ENCODE peak calls at places on chromosome 4, in nine cellular contexts. M is left lung; K is uterus; Y is HCT116; C is CD8-positive, alpha-beta T cell; R is astrocyte of the spinal cord; I is brain microvascular endothelial cell; L is HL-60; X is tibial artery. B is an unnamed sample.

GRCh38 chr4:165522049-165522448 is 143.2 kb downstream of the CPE start:
- DNase-seq in I (no peak), R (no peak), X (no peak), M (no peak), Y (no peak), L (no peak), C (no peak), K (no peak), B (no peak)

GRCh38 chr4:26239796-26240195 is 81.0 kb upstream of the RBPJ start:
- DNase-seq in L (no peak), R (no peak), C (no peak), M (no peak), I (no peak), Y (no peak), K (no peak), X (no peak), B (no peak)

GRCh38 chr4:175450446-175450845 is 361.6 kb downstream of the GPM6A start:
- DNase-seq in C (no peak), Y (no peak), X (no peak), I (no peak), K (no peak), L (no peak), R (no peak), M (no peak), B (no peak)

GRCh38 chr4:71162386-71162785 is 168.9 kb downstream of the DCK start:
- DNase-seq in X (no peak), R (no peak), I (no peak), K (no peak), Y (no peak), M (no peak), C (no peak), L (no peak), B (no peak)

GRCh38 chr4:82515705-82516104 is 46.1 kb downstream of the TMEM150C start:
- DNase-seq in Y (no peak), X (no peak), R (peak), L (no peak), I (peak), M (no peak), C (no peak), K (no peak), B (peak)

GRCh38 chr4:86319390-86319789 is 40.5 kb downstream of the MAPK10 start:
- DNase-seq in L (no peak), M (no peak), Y (no peak), X (no peak), K (no peak), R (no peak), C (no peak), I (no peak), B (no peak)

GRCh38 chr4:36824682-36825081 is 419.9 kb upstream of the NWD2 start:
- DNase-seq in Y (peak), I (no peak), C (no peak), L (no peak), M (no peak), K (no peak), R (no peak), X (no peak), B (no peak)

GRCh38 chr4:150318527-150318926 is 240.3 kb downstream of the DCLK2 start:
- DNase-seq in K (no peak), Y (no peak), X (no peak), L (no peak), C (no peak), I (no peak), M (no peak), R (no peak), B (no peak)

GRCh38 chr4:9812530-9813340 is 31.3 kb downstream of the DRD5 start:
- DNase-seq in L (no peak), Y (no peak), R (no peak), C (no peak), X (no peak), M (no peak), K (no peak), I (peak), B (no peak)

GRCh38 chr4:175947117-175947722 is 118.4 kb upstream of the WDR17 start:
- DNase-seq in X (no peak), Y (peak), I (peak), L (no peak), K (no peak), C (no peak), M (no peak), R (peak), B (peak)

GRCh38 chr4:33996075-33996718 is 2248.1 kb downstream of the ARAP2 start:
- DNase-seq in C (no peak), Y (no peak), K (no peak), I (no peak), M (no peak), R (peak), X (no peak), L (no peak), B (no peak)

GRCh38 chr4:48470570-48470969 is 12.6 kb upstream of the SLC10A4 start:
- DNase-seq in C (no peak), X (no peak), I (no peak), L (no peak), K (no peak), R (no peak), Y (no peak), M (no peak), B (no peak)

GRCh38 chr4:128338634-128339355 is 51.2 kb upstream of the PGRMC2 start:
- DNase-seq in X (no peak), M (no peak), Y (no peak), L (no peak), I (peak), C (no peak), R (peak), K (no peak), B (peak)

GRCh38 chr4:54609310-54609709 is 48.4 kb upstream of the KIT start:
- DNase-seq in L (no peak), M (no peak), R (no peak), I (no peak), X (no peak), Y (no peak), K (no peak), C (no peak), B (no peak)

GRCh38 chr4:188657365-188657764 is 518.1 kb downstream of the TRIML1 start:
- DNase-seq in C (no peak), L (no peak), X (no peak), R (no peak), K (no peak), Y (no peak), M (no peak), I (no peak), B (no peak)

GRCh38 chr4:145808021-145808650 is 128.2 kb downstream of the C4orf51 start:
- DNase-seq in C (no peak), L (no peak), M (no peak), I (peak), Y (peak), R (peak), K (peak), X (no peak), B (peak)

GRCh38 chr4:91448668-91449330 is 855.0 kb upstream of the GRID2 start:
- DNase-seq in R (peak), Y (peak), L (no peak), X (no peak), M (no peak), K (no peak), C (no peak), I (no peak), B (no peak)

GRCh38 chr4:128831526-128832252 is 22.2 kb downstream of the JADE1 start:
- DNase-seq in X (no peak), K (no peak), C (no peak), I (peak), Y (no peak), L (no peak), M (no peak), R (peak), B (no peak)

DNA sequence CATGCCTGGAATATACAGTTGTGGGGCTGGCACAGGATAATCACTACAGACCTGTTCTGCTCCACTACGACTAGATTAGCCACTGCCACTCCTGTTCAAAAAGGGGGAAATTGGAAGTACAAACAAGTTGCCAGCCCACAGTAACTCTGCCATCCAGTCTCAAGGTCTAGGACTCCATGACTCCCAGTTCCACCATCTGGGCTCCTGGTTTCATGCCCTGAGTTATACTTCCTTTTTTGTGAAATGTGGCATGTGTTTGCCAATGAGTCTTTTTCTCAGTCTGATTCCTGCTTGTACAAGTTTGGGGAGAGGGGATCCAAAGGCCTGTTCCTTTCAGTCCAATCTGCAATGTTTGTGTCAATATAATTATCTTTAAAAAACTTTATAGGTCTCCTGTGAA is 1.0 kb upstream of the BLOC1S4 start:
- DNase-seq in Y (no peak), R (no peak), K (no peak), X (no peak), C (no peak), I (no peak), L (no peak), M (no peak), B (no peak)
- H3K4me3 ChIP-seq in Y (no peak), R (no peak), K (no peak), X (no peak), C (no peak), I (no peak), L (no peak), M (no peak), B (no peak)

DNA sequence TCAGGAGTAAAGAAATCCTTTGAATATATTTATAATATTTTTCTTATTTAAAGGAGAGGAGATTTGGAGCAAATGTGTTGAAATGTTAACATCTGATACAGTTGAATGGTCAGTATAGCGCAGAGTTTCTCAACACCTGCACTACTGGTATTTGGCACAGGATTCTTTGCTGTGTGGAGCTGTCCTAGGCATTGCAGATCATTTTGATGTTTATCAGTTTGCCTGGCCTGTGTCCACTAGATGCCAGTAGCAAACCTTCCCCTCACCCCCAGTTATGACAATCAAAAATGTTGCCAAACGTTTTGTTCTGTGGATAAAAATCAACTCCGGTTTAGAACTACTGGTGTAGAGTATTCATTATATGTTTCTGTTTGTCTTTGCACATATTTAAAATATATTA is 765.3 kb upstream of the SLIT2 start:
- DNase-seq in I (peak), X (no peak), R (no peak), Y (no peak), K (no peak), L (no peak), C (no peak), M (no peak), B (no peak)
- TF ChIP-seq CTCF in I (peak), X (no peak), R (peak), Y (peak), K (no peak), L (no peak), C (no peak), M (no peak), B (no peak)

DNA sequence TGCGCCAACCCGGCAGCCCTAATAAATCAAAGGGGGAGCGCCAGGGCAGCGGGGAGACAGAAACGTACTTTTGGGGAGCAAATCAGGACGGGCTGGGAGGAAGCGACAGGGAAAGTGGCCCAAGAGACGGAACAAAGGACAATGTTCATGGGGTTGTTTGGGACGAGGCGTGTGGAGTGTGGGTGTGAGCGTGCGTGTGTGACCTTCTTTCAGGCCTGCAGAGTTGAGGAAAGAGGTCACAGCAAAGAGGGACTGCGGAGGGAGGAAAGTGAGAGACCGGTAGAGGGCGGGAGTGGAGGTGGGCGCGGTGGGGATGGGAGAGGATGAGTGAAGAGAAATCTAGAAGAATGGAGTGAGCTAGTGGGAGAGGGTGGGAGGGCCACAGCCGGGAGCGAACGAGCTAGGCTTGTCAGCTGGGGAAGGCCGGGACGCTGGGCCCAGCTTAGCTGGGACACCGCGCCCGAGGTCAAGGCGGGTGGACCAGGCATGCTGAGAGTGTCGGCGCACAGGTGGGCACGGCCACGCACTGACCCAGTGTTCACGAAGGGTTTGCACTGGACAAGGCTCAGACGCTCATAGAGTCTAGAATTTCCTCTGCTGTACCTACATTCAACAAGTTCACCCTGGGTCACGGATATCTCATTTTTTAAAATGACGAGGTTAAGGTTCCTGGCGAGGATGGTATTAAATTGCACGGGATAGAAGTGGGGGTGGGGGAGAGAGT is 14.7 kb upstream of the PITX2 start:
- DNase-seq in X (no peak), I (no peak), M (no peak), R (no peak), L (no peak), K (no peak), Y (no peak), C (no peak), B (no peak)
- H3K4me3 ChIP-seq in X (peak), I (peak), M (no peak), R (no peak), L (no peak), K (peak), Y (peak), C (no peak), B (peak)

GRCh38 chr4:6071191-6071958 is 53.1 kb upstream of the C4orf50 start:
- DNase-seq in K (no peak), R (no peak), Y (no peak), C (no peak), L (no peak), M (no peak), X (no peak), I (no peak), B (no peak)

GRCh38 chr4:6079965-6080364 is 61.7 kb upstream of the C4orf50 start:
- DNase-seq in M (no peak), C (no peak), L (no peak), X (no peak), K (no peak), I (no peak), R (no peak), Y (no peak), B (no peak)

GRCh38 chr4:6074723-6075122 is 56.5 kb upstream of the C4orf50 start:
- DNase-seq in I (no peak), C (no peak), M (no peak), Y (no peak), L (no peak), R (no peak), X (no peak), K (no peak), B (no peak)

GRCh38 chr4:6071959-6072720 is 53.9 kb upstream of the C4orf50 start:
- DNase-seq in K (no peak), C (no peak), Y (no peak), L (no peak), I (no peak), X (no peak), M (peak), R (no peak), B (no peak)

GRCh38 chr4:6076391-6076790 is 58.2 kb upstream of the C4orf50 start:
- DNase-seq in I (no peak), Y (no peak), R (no peak), K (no peak), X (no peak), L (no peak), C (no peak), M (no peak), B (no peak)
- TF ChIP-seq CTCF in I (no peak), Y (peak), R (no peak), K (no peak), X (no peak), L (no peak), C (no peak), M (no peak), B (no peak)

DNA sequence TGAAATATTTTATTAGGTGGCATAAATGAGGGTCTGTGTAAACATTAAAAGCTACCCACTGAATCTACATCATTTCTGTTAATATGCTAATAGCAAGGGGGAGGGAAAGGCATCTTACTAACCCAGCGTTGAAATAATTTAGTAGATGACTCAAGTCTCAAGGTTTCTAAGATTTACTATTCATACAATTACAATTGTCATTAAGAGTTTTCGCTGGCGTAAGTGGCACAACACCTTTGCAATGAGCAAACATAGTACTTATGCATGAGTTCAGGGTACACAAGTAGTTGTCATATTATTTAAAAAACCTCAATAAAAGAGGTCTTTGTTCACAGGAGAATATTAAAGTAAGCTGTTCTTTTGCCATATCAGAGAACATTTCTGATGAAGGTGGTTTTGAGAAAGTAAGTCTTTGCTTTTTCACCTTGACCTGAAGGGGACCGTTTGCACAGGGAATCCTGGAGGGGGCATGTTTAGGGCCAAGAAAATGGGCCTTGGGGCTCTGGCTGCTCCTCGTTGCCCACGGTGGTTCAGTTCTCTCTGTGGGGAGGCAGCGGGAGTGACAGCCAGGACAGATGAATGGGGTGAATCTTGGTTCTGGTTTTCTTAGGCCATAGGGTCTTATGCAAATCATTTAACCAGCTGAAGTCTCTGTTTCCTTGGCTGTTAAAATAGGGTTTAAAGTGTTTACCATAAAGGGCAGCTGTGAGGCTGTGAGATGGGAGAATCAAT is 4.4 kb upstream of the RHOH start:
- DNase-seq in K (no peak), X (no peak), I (no peak), M (no peak), R (no peak), L (no peak), Y (no peak), C (no peak), B (no peak)
- H3K4me3 ChIP-seq in K (no peak), X (no peak), I (no peak), M (no peak), R (no peak), L (no peak), Y (no peak), C (peak), B (no peak)

GRCh38 chr4:184066584-184067300 is 150.9 kb downstream of the ENPP6 start:
- DNase-seq in K (no peak), Y (no peak), M (no peak), L (no peak), I (no peak), C (no peak), R (no peak), X (no peak), B (no peak)

GRCh38 chr4:184064877-184065276 is 152.8 kb downstream of the ENPP6 start:
- DNase-seq in I (no peak), C (no peak), Y (no peak), M (no peak), L (no peak), R (no peak), X (no peak), K (no peak), B (no peak)

GRCh38 chr4:184062769-184063168 is 154.9 kb downstream of the ENPP6 start:
- DNase-seq in C (no peak), I (no peak), K (no peak), R (no peak), X (no peak), L (no peak), Y (no peak), M (no peak), B (no peak)

GRCh38 chr4:184067931-184068554 is 149.6 kb downstream of the ENPP6 start:
- DNase-seq in X (no peak), K (no peak), Y (no peak), M (no peak), C (no peak), R (no peak), L (no peak), I (no peak), B (no peak)
- TF ChIP-seq CTCF in X (no peak), K (no peak), Y (no peak), M (no peak), C (no peak), R (no peak), L (no peak), I (no peak), B (no peak)

DNA sequence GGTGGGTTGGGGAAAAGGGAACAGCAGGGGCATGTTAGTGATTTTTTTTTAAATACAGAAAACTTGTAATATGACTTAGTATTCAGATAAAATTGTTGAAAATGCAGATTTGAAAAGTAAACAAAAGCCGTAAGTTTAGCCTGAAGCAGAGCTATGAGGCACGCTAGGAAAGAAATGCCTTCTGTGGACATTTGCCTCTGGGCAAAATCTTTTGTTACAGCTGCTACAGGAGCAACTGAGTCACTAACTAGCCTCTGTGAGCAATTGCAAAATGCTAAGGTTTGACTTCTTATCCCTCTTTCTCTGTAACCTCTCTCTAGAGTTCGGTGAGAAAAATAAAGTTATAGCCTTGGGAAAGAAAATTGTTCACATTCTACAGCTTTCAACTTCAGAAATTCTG is 350.0 kb downstream of the SLC7A11 start:
- DNase-seq in Y (no peak), L (no peak), C (no peak), M (no peak), X (no peak), I (no peak), R (no peak), K (no peak), B (peak)
- H3K4me3 ChIP-seq in Y (no peak), L (no peak), C (no peak), M (no peak), X (no peak), I (no peak), R (no peak), K (no peak), B (no peak)

DNA sequence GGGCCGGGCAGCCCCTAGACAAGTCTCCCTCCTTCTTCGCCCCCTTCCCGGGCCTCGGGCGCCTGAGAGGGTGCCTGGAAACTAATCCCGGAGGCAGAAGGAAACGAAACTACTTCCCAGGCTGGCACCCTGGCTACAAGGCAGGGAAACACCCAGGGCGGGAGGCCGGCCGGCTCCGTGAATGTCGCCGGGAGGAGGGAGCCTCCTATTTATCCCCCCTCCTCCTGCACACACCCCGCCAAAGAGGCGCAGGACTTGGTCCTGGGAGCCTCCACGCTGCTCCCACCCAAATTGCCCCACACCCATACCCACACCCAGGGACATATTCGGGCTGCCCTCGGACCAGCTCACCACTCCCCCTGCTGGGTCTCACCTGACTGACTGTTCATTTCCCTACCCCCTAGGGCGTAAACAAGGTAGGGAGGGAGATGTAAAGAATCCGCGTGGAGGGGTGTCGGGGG is at the start of gene BTC:
- DNase-seq in X (peak), K (peak), L (no peak), C (no peak), M (peak), Y (peak), R (peak), I (no peak), B (no peak)
- TF ChIP-seq CTCF in X (peak), K (no peak), L (no peak), C (no peak), M (no peak), Y (peak), R (peak), I (peak), B (peak)

GRCh38 chr4:68272860-68273259 is 27.4 kb upstream of the TMPRSS11B start:
- DNase-seq in Y (no peak), I (no peak), R (peak), X (no peak), M (no peak), L (no peak), K (no peak), C (no peak), B (no peak)
- H3K4me3 ChIP-seq in Y (no peak), I (no peak), R (no peak), X (no peak), M (no peak), L (no peak), K (no peak), C (no peak), B (no peak)